ENCODE peak calls at places on chromosomes 5 and 9, in seven cellular contexts. E is HTR-8/SVneo, V is cardiac fibroblast, X is pancreas, Z is H4, N is ELR, T is skeletal muscle cell. Y is an unnamed sample.

GRCh38 chr9:134800791-134801339 is 79.7 kb upstream of the FCN2 start:
- DNase-seq in E (no peak), V (no peak), X (no peak), Z (no peak), N (peak), T (no peak), Y (no peak)

GRCh38 chr9:136614967-136615623 is 47.6 kb upstream of the EGFL7 start:
- DNase-seq in E (no peak), V (no peak), X (no peak), Z (no peak), N (no peak), T (no peak), Y (no peak)

GRCh38 chr5:5483880-5484595 is 61.6 kb downstream of the ICE1 start:
- DNase-seq in E (no peak), V (peak), X (no peak), Z (no peak), N (peak), T (peak), Y (no peak)

GRCh38 chr9:121771418-121771817 is 120.0 kb downstream of the DAB2IP start:
- DNase-seq in E (no peak), V (no peak), X (no peak), Z (no peak), N (no peak), T (no peak), Y (no peak)

GRCh38 chr9:98831636-98832035 is 24.2 kb downstream of the GALNT12 start:
- DNase-seq in E (no peak), V (no peak), X (no peak), Z (no peak), N (no peak), T (no peak), Y (no peak)

GRCh38 chr5:124279146-124279545 is 467.3 kb downstream of the ZNF608 start:
- DNase-seq in E (no peak), V (no peak), X (no peak), Z (no peak), N (no peak), T (no peak), Y (no peak)

GRCh38 chr9:135053133-135053532 is 34.3 kb upstream of the OLFM1 start:
- DNase-seq in E (no peak), V (no peak), X (no peak), Z (no peak), N (no peak), T (no peak), Y (no peak)

GRCh38 chr5:31027726-31028125 is 165.8 kb upstream of the CDH6 start:
- DNase-seq in E (no peak), V (no peak), X (no peak), Z (no peak), N (no peak), T (no peak), Y (no peak)

GRCh38 chr9:37952731-37953130 is 48.8 kb upstream of the SLC25A51 start:
- DNase-seq in E (no peak), V (peak), X (no peak), Z (no peak), N (peak), T (peak), Y (no peak)

GRCh38 chr5:55694152-55694830 is 17.8 kb downstream of the SLC38A9 start:
- DNase-seq in E (peak), V (peak), X (no peak), Z (peak), N (peak), T (no peak), Y (no peak)

GRCh38 chr5:112584781-112585180 is 152.9 kb upstream of the APC start:
- DNase-seq in E (no peak), V (no peak), X (no peak), Z (no peak), N (no peak), T (no peak), Y (no peak)

GRCh38 chr9:83013867-83014605 is 48.9 kb downstream of the RASEF start:
- DNase-seq in E (no peak), V (peak), X (no peak), Z (peak), N (peak), T (no peak), Y (no peak)

GRCh38 chr5:122500245-122501086 is 188.4 kb downstream of the SNCAIP start:
- DNase-seq in E (peak), V (peak), X (no peak), Z (peak), N (peak), T (peak), Y (peak)

GRCh38 chr5:140548300-140548688 is 832 bp downstream of the EIF4EBP3 start:
- DNase-seq in E (no peak), V (no peak), X (no peak), Z (no peak), N (no peak), T (no peak), Y (no peak)

GRCh38 chr9:121613009-121613766 is 38.2 kb upstream of the DAB2IP start:
- DNase-seq in E (no peak), V (no peak), X (no peak), Z (peak), N (no peak), T (no peak), Y (no peak)

GRCh38 chr5:14270212-14270702 is 127.1 kb downstream of the TRIO start:
- DNase-seq in E (peak), V (peak), X (no peak), Z (peak), N (peak), T (no peak), Y (peak)

GRCh38 chr9:100856238-100856637 is 172.3 kb upstream of the PLPPR1 start:
- DNase-seq in E (no peak), V (no peak), X (no peak), Z (no peak), N (no peak), T (no peak), Y (no peak)

GRCh38 chr5:38060354-38060753 is 198.0 kb upstream of the EGFLAM start:
- DNase-seq in E (no peak), V (peak), X (no peak), Z (peak), N (peak), T (no peak), Y (no peak)

GRCh38 chr9:91825422-91825821 is 124.6 kb downstream of the ROR2 start:
- DNase-seq in E (no peak), V (no peak), X (no peak), Z (no peak), N (peak), T (no peak), Y (no peak)

GRCh38 chr9:70398145-70398556 is 16.3 kb downstream of the KLF9 start:
- DNase-seq in E (no peak), V (no peak), X (no peak), Z (no peak), N (no peak), T (no peak), Y (no peak)

GRCh38 chr5:34534237-34535108 is 121.7 kb upstream of the RAI14 start:
- DNase-seq in E (peak), V (peak), X (no peak), Z (peak), N (peak), T (peak), Y (peak)